ENCODE peak calls at places on chromosomes 2 and 18, in six cellular contexts. One of them, this sample, is unnamed. For H3K4me1, the result is how much of the 10 kb centered on the place peaks cover.

GRCh38 chr18:48728204-48728833 is 189.5 kb downstream of the CTIF start:
- DNase-seq in cardiac muscle cell: peak
- DNase-seq in A673: no peak
- DNase-seq in fibroblast of lung: peak
- DNase-seq in thoracic aorta: no peak
- DNase-seq in H1: no peak
- DNase-seq in this sample: peak

GRCh38 chr2:69469784-69470183 is 32.5 kb upstream of the NFU1 start:
- DNase-seq in cardiac muscle cell: no peak
- DNase-seq in A673: no peak
- DNase-seq in fibroblast of lung: no peak
- DNase-seq in thoracic aorta: no peak
- DNase-seq in H1: no peak
- DNase-seq in this sample: no peak

GRCh38 chr2:143263045-143263625 is 133.9 kb downstream of the ARHGAP15 start:
- DNase-seq in cardiac muscle cell: no peak
- DNase-seq in A673: peak
- DNase-seq in fibroblast of lung: no peak
- DNase-seq in thoracic aorta: no peak
- DNase-seq in H1: no peak
- DNase-seq in this sample: no peak

GRCh38 chr2:207676827-207677354 is 34.5 kb upstream of the CCNYL1 start:
- DNase-seq in cardiac muscle cell: peak
- DNase-seq in A673: peak
- DNase-seq in fibroblast of lung: peak
- DNase-seq in thoracic aorta: no peak
- DNase-seq in H1: no peak
- DNase-seq in this sample: no peak

GRCh38 chr18:67131498-67131897 is 385.0 kb downstream of the DSEL start:
- DNase-seq in cardiac muscle cell: no peak
- DNase-seq in A673: no peak
- DNase-seq in fibroblast of lung: no peak
- DNase-seq in thoracic aorta: no peak
- DNase-seq in H1: no peak
- DNase-seq in this sample: no peak

GRCh38 chr2:96623116-96623515 is 15.0 kb downstream of the KANSL3 start:
- DNase-seq in cardiac muscle cell: no peak
- DNase-seq in A673: no peak
- DNase-seq in fibroblast of lung: no peak
- DNase-seq in thoracic aorta: no peak
- DNase-seq in H1: no peak
- DNase-seq in this sample: no peak

GRCh38 chr2:219249203-219249980 is 3.7 kb upstream of the TUBA4B start:
- DNase-seq in cardiac muscle cell: peak
- DNase-seq in A673: peak
- DNase-seq in fibroblast of lung: peak
- DNase-seq in thoracic aorta: peak
- DNase-seq in H1: no peak
- DNase-seq in this sample: peak

GRCh38 chr2:184685999-184686841 is 87.9 kb downstream of the ZNF804A start:
- DNase-seq in cardiac muscle cell: peak
- DNase-seq in A673: no peak
- DNase-seq in fibroblast of lung: peak
- DNase-seq in thoracic aorta: no peak
- DNase-seq in H1: no peak
- DNase-seq in this sample: no peak

GRCh38 chr2:202099515-202099914 is 26.5 kb downstream of the KIAA2012 start:
- DNase-seq in cardiac muscle cell: no peak
- DNase-seq in A673: no peak
- DNase-seq in fibroblast of lung: no peak
- DNase-seq in thoracic aorta: no peak
- DNase-seq in H1: no peak
- DNase-seq in this sample: no peak

GRCh38 chr2:141942006-141942789 is 188.6 kb downstream of the LRP1B start:
- DNase-seq in cardiac muscle cell: no peak
- DNase-seq in A673: peak
- DNase-seq in fibroblast of lung: no peak
- DNase-seq in thoracic aorta: no peak
- DNase-seq in H1: no peak
- DNase-seq in this sample: no peak

GRCh38 chr2:3021720-3022119 is 355.9 kb downstream of the EIPR1 start:
- DNase-seq in cardiac muscle cell: no peak
- DNase-seq in A673: no peak
- DNase-seq in fibroblast of lung: no peak
- DNase-seq in thoracic aorta: no peak
- DNase-seq in H1: no peak
- DNase-seq in this sample: no peak

GRCh38 chr2:147182260-147182659 is 662.6 kb upstream of the ACVR2A start:
- DNase-seq in cardiac muscle cell: peak
- DNase-seq in A673: no peak
- DNase-seq in fibroblast of lung: no peak
- DNase-seq in thoracic aorta: no peak
- DNase-seq in H1: no peak
- DNase-seq in this sample: no peak

GRCh38 chr2:16613475-16613874 is 52.2 kb downstream of the CYRIA start:
- DNase-seq in cardiac muscle cell: peak
- DNase-seq in A673: no peak
- DNase-seq in fibroblast of lung: peak
- DNase-seq in thoracic aorta: no peak
- DNase-seq in H1: no peak
- DNase-seq in this sample: no peak

GRCh38 chr2:65922030-65922429 is 489.6 kb upstream of the SPRED2 start:
- DNase-seq in cardiac muscle cell: no peak
- DNase-seq in A673: no peak
- DNase-seq in fibroblast of lung: no peak
- DNase-seq in thoracic aorta: no peak
- DNase-seq in H1: no peak
- DNase-seq in this sample: no peak

GRCh38 chr2:220811952-220812570 is 760.0 kb downstream of the EPHA4 start:
- DNase-seq in cardiac muscle cell: no peak
- DNase-seq in A673: no peak
- DNase-seq in fibroblast of lung: peak
- DNase-seq in thoracic aorta: no peak
- DNase-seq in H1: no peak
- DNase-seq in this sample: no peak

GRCh38 chr2:74507926-74508520 is 528 bp upstream of the PCGF1 start:
- DNase-seq in cardiac muscle cell: peak
- DNase-seq in A673: peak
- DNase-seq in fibroblast of lung: no peak
- DNase-seq in thoracic aorta: no peak
- DNase-seq in H1: peak
- DNase-seq in this sample: peak

GRCh38 chr2:148567716-148568115 is 76.8 kb upstream of the EPC2 start:
- DNase-seq in cardiac muscle cell: no peak
- DNase-seq in A673: no peak
- DNase-seq in fibroblast of lung: no peak
- DNase-seq in thoracic aorta: no peak
- DNase-seq in H1: no peak
- DNase-seq in this sample: no peak

GRCh38 chr2:33425156-33425555 is 51.3 kb upstream of the RASGRP3 start:
- DNase-seq in cardiac muscle cell: no peak
- DNase-seq in A673: no peak
- DNase-seq in fibroblast of lung: no peak
- DNase-seq in thoracic aorta: no peak
- DNase-seq in H1: no peak
- DNase-seq in this sample: no peak

GRCh38 chr2:141711627-141712026 is 419.2 kb downstream of the LRP1B start:
- DNase-seq in cardiac muscle cell: no peak
- DNase-seq in A673: no peak
- DNase-seq in fibroblast of lung: peak
- DNase-seq in thoracic aorta: no peak
- DNase-seq in H1: no peak
- DNase-seq in this sample: no peak

GRCh38 chr2:2569306-2569705 is 238.2 kb upstream of the MYT1L start:
- DNase-seq in cardiac muscle cell: no peak
- DNase-seq in A673: no peak
- DNase-seq in fibroblast of lung: no peak
- DNase-seq in thoracic aorta: no peak
- DNase-seq in H1: peak
- DNase-seq in this sample: no peak

GRCh38 chr2:221521261-221521845 is 50.8 kb downstream of the EPHA4 start:
- DNase-seq in cardiac muscle cell: no peak
- DNase-seq in A673: no peak
- DNase-seq in fibroblast of lung: no peak
- DNase-seq in thoracic aorta: no peak
- DNase-seq in H1: no peak
- DNase-seq in this sample: no peak

GRCh38 chr2:199848323-199848722 is 2.7 kb downstream of the FTCDNL1 start:
- DNase-seq in cardiac muscle cell: no peak
- DNase-seq in A673: no peak
- DNase-seq in fibroblast of lung: no peak
- DNase-seq in thoracic aorta: no peak
- DNase-seq in H1: no peak
- DNase-seq in this sample: no peak

GRCh38 chr2:165852394-165852793 is 58.3 kb upstream of the GALNT3 start:
- DNase-seq in cardiac muscle cell: no peak
- DNase-seq in A673: no peak
- DNase-seq in fibroblast of lung: no peak
- DNase-seq in thoracic aorta: no peak
- DNase-seq in H1: no peak
- DNase-seq in this sample: no peak

GRCh38 chr2:985317-985898 is 34.8 kb downstream of the SNTG2 start:
- DNase-seq in cardiac muscle cell: no peak
- DNase-seq in A673: no peak
- DNase-seq in fibroblast of lung: no peak
- DNase-seq in thoracic aorta: no peak
- DNase-seq in H1: no peak
- DNase-seq in this sample: no peak

GRCh38 chr2:47043891-47044239 is 111.2 kb downstream of the STPG4 start:
- DNase-seq in cardiac muscle cell: no peak
- DNase-seq in A673: no peak
- DNase-seq in fibroblast of lung: no peak
- DNase-seq in thoracic aorta: no peak
- DNase-seq in H1: no peak
- DNase-seq in this sample: no peak
- H3K4me1 ChIP-seq in cardiac muscle cell: under half
- H3K4me1 ChIP-seq in A673: under half
- H3K4me1 ChIP-seq in fibroblast of lung: half or more
- H3K4me1 ChIP-seq in thoracic aorta: half or more
- H3K4me1 ChIP-seq in H1: under half
- H3K4me1 ChIP-seq in this sample: under half

DNA sequence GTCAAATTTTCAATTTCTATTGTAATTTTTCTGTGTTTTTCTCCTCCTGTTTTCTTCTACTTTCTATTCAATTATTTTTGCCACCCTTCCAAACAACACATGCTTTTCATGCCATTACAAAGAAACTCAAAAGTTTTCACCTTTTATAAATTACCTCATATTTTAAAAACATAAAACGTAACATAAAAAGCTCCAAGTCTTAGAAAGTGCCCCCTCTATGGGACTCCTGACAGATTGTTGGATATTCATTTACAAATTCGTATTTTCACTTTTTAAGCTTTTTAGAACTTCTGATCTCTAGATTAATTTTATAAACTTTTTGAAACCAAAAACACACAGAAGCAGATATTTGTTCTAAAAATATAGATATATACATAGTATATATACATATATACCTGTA is 1.6 kb downstream of the COL5A2 start:
- DNase-seq in cardiac muscle cell: peak
- DNase-seq in A673: peak
- DNase-seq in fibroblast of lung: peak
- DNase-seq in thoracic aorta: no peak
- DNase-seq in H1: no peak
- DNase-seq in this sample: no peak
- TF ChIP-seq CTCF in cardiac muscle cell: peak
- TF ChIP-seq CTCF in A673: peak
- TF ChIP-seq CTCF in fibroblast of lung: peak
- TF ChIP-seq CTCF in thoracic aorta: peak
- TF ChIP-seq CTCF in H1: no peak
- TF ChIP-seq CTCF in this sample: no peak

DNA sequence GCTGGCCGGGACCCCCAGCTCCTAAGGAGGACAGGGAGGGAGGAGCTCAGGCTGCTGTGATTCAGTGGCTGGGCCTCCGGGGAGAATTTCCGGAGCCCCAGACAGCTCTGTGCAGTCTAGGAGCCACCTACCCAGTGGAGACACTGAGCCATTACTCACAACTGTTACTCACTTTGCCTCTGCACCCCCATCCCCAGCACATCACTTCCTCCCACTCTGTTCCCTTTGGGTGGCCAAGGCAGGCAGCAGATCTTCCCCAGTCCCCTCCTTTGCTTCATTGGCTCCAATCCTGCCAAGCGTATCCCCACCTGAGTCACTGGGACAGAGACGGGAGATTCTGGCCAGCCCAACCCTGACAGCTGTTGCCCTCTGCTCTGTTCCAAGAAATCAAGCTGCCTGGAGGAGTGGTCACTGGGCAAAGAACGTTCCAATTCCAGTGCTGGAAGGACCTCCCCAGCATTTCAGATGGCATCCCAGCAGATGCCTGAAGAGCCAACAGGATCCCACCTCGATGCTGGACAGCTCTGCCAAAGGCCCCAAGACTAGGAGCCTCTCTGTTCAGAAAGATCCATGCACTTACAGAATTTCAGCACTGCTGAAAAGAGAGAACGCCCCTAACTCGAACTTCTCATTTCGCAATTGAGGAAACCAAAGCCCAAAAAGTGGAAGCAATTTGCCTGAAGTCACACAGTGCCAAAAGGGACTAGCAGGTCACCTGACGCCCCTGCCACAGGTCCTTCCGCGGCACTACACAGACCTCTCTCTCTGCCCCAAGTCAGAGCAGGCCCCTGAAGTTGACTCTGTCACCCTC is 68.3 kb downstream of the TNS1 start:
- DNase-seq in cardiac muscle cell: peak
- DNase-seq in A673: peak
- DNase-seq in fibroblast of lung: peak
- DNase-seq in thoracic aorta: no peak
- DNase-seq in H1: no peak
- DNase-seq in this sample: peak
- H3K4me1 ChIP-seq in cardiac muscle cell: under half
- H3K4me1 ChIP-seq in A673: under half
- H3K4me1 ChIP-seq in fibroblast of lung: half or more
- H3K4me1 ChIP-seq in thoracic aorta: half or more
- H3K4me1 ChIP-seq in H1: under half
- H3K4me1 ChIP-seq in this sample: half or more

DNA sequence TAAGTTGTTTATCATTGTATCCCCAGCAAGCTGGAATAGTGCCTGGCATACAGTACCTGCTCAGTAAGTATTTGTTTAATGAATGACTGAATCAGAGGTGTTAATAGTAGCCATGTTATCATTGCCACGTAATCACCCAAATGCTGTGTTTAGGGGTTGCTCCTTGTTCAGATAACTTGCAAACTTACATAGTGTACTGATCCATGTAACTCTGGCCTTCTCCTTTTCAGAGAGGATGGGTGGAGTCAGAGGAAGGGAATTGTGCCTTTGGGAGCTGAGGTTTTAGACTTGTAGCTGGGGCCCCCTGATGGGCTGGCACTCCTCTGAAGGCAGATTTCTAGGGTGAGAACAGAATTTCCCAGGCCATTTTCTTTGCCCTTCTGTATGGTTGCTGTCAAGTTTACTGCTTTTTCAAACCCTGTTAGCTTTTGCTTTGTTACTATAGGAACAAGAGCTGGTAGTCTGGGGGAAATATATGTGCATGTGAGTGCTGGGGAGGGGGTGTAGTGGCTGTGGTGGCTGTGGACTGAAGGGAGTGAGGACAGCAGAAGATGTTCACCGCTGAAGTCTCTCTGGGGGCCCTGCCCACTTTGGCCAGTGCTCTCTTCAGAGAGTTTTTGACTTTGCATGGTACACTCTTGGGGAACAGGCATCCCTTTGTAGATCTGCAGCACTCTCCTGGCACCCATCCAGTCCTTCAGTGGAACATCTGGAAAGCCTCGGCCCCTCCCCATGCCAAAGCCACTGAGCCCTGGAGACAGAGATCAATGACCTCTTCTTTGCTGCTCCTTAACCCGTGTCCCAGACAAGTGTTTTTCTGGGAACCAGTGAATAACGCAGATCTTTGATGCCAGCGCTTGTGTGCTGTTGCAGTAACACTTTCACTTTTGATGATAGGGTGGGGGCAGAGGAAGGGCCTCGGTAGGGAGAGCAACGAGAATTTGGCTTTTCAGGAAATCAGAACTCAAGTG is 208.9 kb downstream of the PRKCE start:
- DNase-seq in cardiac muscle cell: peak
- DNase-seq in A673: peak
- DNase-seq in fibroblast of lung: peak
- DNase-seq in thoracic aorta: peak
- DNase-seq in H1: no peak
- DNase-seq in this sample: peak
- TF ChIP-seq CTCF in cardiac muscle cell: peak
- TF ChIP-seq CTCF in A673: no peak
- TF ChIP-seq CTCF in fibroblast of lung: peak
- TF ChIP-seq CTCF in thoracic aorta: no peak
- TF ChIP-seq CTCF in H1: no peak
- TF ChIP-seq CTCF in this sample: no peak

This sample was measured in tibial artery.